ENCODE peak calls at places on chromosome 20, in nine cellular contexts. H is RWPE2, M is dorsolateral prefrontal cortex, B is ovary, T is cardiac muscle cell, I is prostate gland, O is HCT116, U is PC-9, Q is body of pancreas. X is an unnamed sample.

GRCh38 chr20:57783196-57783595 is 73.4 kb upstream of the PMEPA1 start:
- DNase-seq in H (peak; percentile 74), M (no peak), B (no peak), T (no peak), I (no peak), O (no peak), U (no peak), Q (no peak), X (no peak)

GRCh38 chr20:64151634-64152530 is 12.4 kb upstream of the MYT1 start:
- DNase-seq in H (peak; percentile 92), M (no peak), B (no peak), T (no peak), I (no peak), O (peak; percentile 57), U (peak; percentile 48), Q (no peak), X (peak; percentile 98)

GRCh38 chr20:45138451-45139300 is 14.4 kb upstream of the WFDC12 start:
- DNase-seq in H (peak; percentile 89), M (no peak), B (no peak), T (peak; percentile 38), I (no peak), O (peak; percentile 21), U (peak; percentile 73), Q (peak; percentile 65), X (peak; percentile 80)

GRCh38 chr20:11813106-11813890 is 104.4 kb upstream of the BTBD3 start:
- DNase-seq in H (no peak), M (no peak), B (no peak), T (no peak), I (no peak), O (no peak), U (no peak), Q (no peak), X (no peak)

GRCh38 chr20:42701948-42702347 is 487.8 kb downstream of the PTPRT start:
- DNase-seq in H (no peak), M (no peak), B (no peak), T (no peak), I (no peak), O (no peak), U (no peak), Q (no peak), X (no peak)

GRCh38 chr20:42961771-42962170 is 227.9 kb downstream of the PTPRT start:
- DNase-seq in H (no peak), M (no peak), B (no peak), T (no peak), I (no peak), O (no peak), U (no peak), Q (no peak), X (no peak)

GRCh38 chr20:33559212-33559611 is 69.3 kb downstream of the CBFA2T2 start:
- DNase-seq in H (no peak), M (no peak), B (no peak), T (no peak), I (no peak), O (no peak), U (no peak), Q (no peak), X (no peak)

GRCh38 chr20:57080796-57081195 is 185.6 kb downstream of the BMP7 start:
- DNase-seq in H (peak; percentile 64), M (no peak), B (no peak), T (no peak), I (no peak), O (no peak), U (no peak), Q (no peak), X (no peak)

GRCh38 chr20:50449789-50450492 is 60.2 kb upstream of the PTPN1 start:
- DNase-seq in H (no peak), M (no peak), B (no peak), T (no peak), I (no peak), O (no peak), U (no peak), Q (no peak), X (no peak)

GRCh38 chr20:1734269-1734858 is 76.8 kb upstream of the SIRPG start:
- DNase-seq in H (no peak), M (no peak), B (no peak), T (no peak), I (no peak), O (no peak), U (no peak), Q (no peak), X (no peak)
- TF ChIP-seq CTCF in H (peak; percentile 52), M (peak; percentile 55), B (no peak), T (no peak), I (no peak), O (no peak), U (no peak), Q (no peak), X (no peak)

GRCh38 chr20:7912551-7912950 is 27.7 kb downstream of the HAO1 start:
- DNase-seq in H (no peak), M (no peak), B (no peak), T (no peak), I (no peak), O (no peak), U (no peak), Q (no peak), X (no peak)
- H3K27ac ChIP-seq in H (no peak overlapping the region), M (no peak overlapping the region), B (no peak overlapping the region), T (no peak overlapping the region), I (no peak overlapping the region), O (no peak overlapping the region), U (no peak overlapping the region), Q (no peak overlapping the region), X (no peak overlapping the region)

GRCh38 chr20:23419995-23420901 is 1.0 kb downstream of the NAPB start:
- DNase-seq in H (no peak), M (peak; percentile 27), B (peak; percentile 65), T (peak; percentile 45), I (peak; percentile 28), O (no peak), U (peak; percentile 45), Q (peak; percentile 65), X (peak; percentile 55)

GRCh38 chr20:23419657-23419994 is 1.7 kb downstream of the NAPB start:
- DNase-seq in H (no peak), M (no peak), B (no peak), T (no peak), I (no peak), O (no peak), U (no peak), Q (no peak), X (no peak)

GRCh38 chr20:23417861-23418260 is 3.4 kb downstream of the NAPB start:
- DNase-seq in H (no peak), M (no peak), B (no peak), T (no peak), I (no peak), O (no peak), U (no peak), Q (no peak), X (no peak)

GRCh38 chr20:23425129-23425528 is 3.8 kb upstream of the NAPB start:
- DNase-seq in H (no peak), M (no peak), B (no peak), T (no peak), I (no peak), O (no peak), U (no peak), Q (no peak), X (no peak)

GRCh38 chr20:23420943-23421925 is at the start of gene NAPB:
- DNase-seq in H (peak; percentile 96), M (peak; percentile 96), B (peak; percentile 96), T (peak; percentile 98), I (peak; percentile 93), O (peak; percentile 78), U (peak; percentile 92), Q (peak; percentile 93), X (peak; percentile 93)
- TF ChIP-seq CTCF in H (peak; percentile 31), M (peak; percentile 37), B (peak; percentile 83), T (peak; percentile 34), I (peak; percentile 35), O (peak; percentile 46), U (peak; percentile 47), Q (peak; percentile 51), X (peak; percentile 16)

DNA sequence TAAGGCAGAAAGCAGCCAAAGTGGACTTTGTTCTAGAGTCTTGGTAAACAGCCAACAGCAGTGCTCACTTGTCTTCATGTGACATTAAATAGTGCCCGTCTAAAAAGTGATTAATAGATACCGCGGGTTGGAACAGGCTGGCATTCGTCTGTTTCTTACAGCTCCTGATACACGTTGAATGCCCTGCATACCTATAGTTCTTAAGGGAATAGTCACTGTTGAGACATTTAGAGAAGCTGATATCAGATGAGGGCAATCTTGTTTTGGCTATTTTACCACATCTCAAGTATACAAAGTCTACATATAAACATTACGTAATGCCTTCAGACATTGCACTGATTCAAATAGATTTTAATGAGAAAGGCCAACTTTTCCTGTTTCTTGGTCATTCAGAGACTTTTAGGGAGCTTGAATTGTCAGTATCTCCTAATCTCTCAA is 374.9 kb upstream of the FLRT3 start:
- DNase-seq in H (peak; percentile 61), M (no peak), B (no peak), T (peak; percentile 49), I (peak; percentile 29), O (no peak), U (peak; percentile 56), Q (no peak), X (peak; percentile 93)
- H3K27ac ChIP-seq in H (peak overlapping the region; percentile 70), M (no peak overlapping the region), B (no peak overlapping the region), T (no peak overlapping the region), I (no peak overlapping the region), O (no peak overlapping the region), U (peak overlapping the region; percentile 54), Q (no peak overlapping the region), X (no peak overlapping the region)

GRCh38 chr20:3777381-3777725 is 3.9 kb downstream of the SPEF1 start:
- DNase-seq in H (no peak), M (no peak), B (no peak), T (no peak), I (no peak), O (no peak), U (no peak), Q (no peak), X (no peak)

GRCh38 chr20:3781153-3781910 is at the start of gene SPEF1:
- DNase-seq in H (peak; percentile 82), M (peak; percentile 78), B (peak; percentile 73), T (peak; percentile 92), I (peak; percentile 76), O (peak; percentile 92), U (peak; percentile 85), Q (peak; percentile 80), X (peak; percentile 98)

GRCh38 chr20:3775457-3775856 is 5.8 kb downstream of the SPEF1 start:
- DNase-seq in H (no peak), M (no peak), B (no peak), T (no peak), I (no peak), O (no peak), U (no peak), Q (no peak), X (no peak)

GRCh38 chr20:3778976-3779375 is 2.3 kb downstream of the SPEF1 start:
- DNase-seq in H (peak; percentile 43), M (no peak), B (no peak), T (no peak), I (no peak), O (no peak), U (no peak), Q (no peak), X (no peak)

GRCh38 chr20:3777726-3778629 is 3.3 kb downstream of the SPEF1 start:
- DNase-seq in H (peak; percentile 77), M (peak; percentile 49), B (peak; percentile 77), T (peak; percentile 37), I (no peak), O (no peak), U (peak; percentile 62), Q (peak; percentile 51), X (peak; percentile 63)
- TF ChIP-seq CTCF in H (peak; percentile 18), M (no peak), B (no peak), T (peak; percentile 13), I (no peak), O (no peak), U (no peak), Q (no peak), X (no peak)